ENCODE peak calls at places on chromosome 11, in four cellular contexts. Q is astrocyte of the spinal cord, S is adrenal gland, F is fibroblast of lung. B is an unnamed sample.

GRCh38 chr11:65547446-65548125 is 10.6 kb downstream of the LTBP3 start:
- DNase-seq in S (no peak), F (no peak), Q (no peak), B (no peak)

GRCh38 chr11:8344346-8344745 is 80.7 kb upstream of the LMO1 start:
- DNase-seq in Q (no peak), S (no peak), F (no peak), B (no peak)

GRCh38 chr11:47524200-47524874 is 28.6 kb downstream of the CELF1 start:
- DNase-seq in F (no peak), Q (peak), S (peak), B (peak)

GRCh38 chr11:62546937-62547625 is 475 bp upstream of the AHNAK start:
- DNase-seq in S (no peak), Q (peak), F (peak), B (no peak)

GRCh38 chr11:68976563-68976962 is 4.2 kb downstream of the MRGPRD start:
- DNase-seq in F (peak), Q (no peak), S (no peak), B (no peak)

GRCh38 chr11:37643968-37644367 is 1045.9 kb upstream of the RAG2 start:
- DNase-seq in F (no peak), S (no peak), Q (no peak), B (no peak)

GRCh38 chr11:115737875-115738274 is 233.7 kb upstream of the CADM1 start:
- DNase-seq in F (no peak), Q (no peak), S (no peak), B (no peak)

GRCh38 chr11:75797116-75797515 is 17.9 kb upstream of the UVRAG start:
- DNase-seq in Q (no peak), F (no peak), S (no peak), B (no peak)

GRCh38 chr11:94988748-94989147 is 15.2 kb downstream of the KDM4D start:
- DNase-seq in S (no peak), F (no peak), Q (no peak), B (no peak)

GRCh38 chr11:9953994-9954626 is 290.2 kb downstream of the SWAP70 start:
- DNase-seq in S (no peak), Q (no peak), F (peak), B (no peak)

GRCh38 chr11:106706355-106706754 is 311.9 kb downstream of the GUCY1A2 start:
- DNase-seq in F (peak), Q (peak), S (no peak), B (no peak)

GRCh38 chr11:107916671-107917241 is 11.5 kb upstream of the RAB39A start:
- DNase-seq in Q (no peak), F (peak), S (no peak), B (peak)

GRCh38 chr11:125070699-125071254 is 7.7 kb downstream of the SLC37A2 start:
- DNase-seq in S (peak), Q (peak), F (peak), B (peak)

GRCh38 chr11:5394091-5394490 is 10.5 kb downstream of the OR51M1 start:
- DNase-seq in Q (no peak), F (no peak), S (no peak), B (no peak)

GRCh38 chr11:128135451-128135850 is 451.9 kb downstream of the ETS1 start:
- DNase-seq in S (no peak), F (no peak), Q (peak), B (no peak)

GRCh38 chr11:23727821-23728220 is 769.0 kb upstream of the LUZP2 start:
- DNase-seq in F (peak), Q (peak), S (no peak), B (peak)

GRCh38 chr11:116691779-116692178 is 81.0 kb downstream of the BUD13 start:
- DNase-seq in S (peak), F (peak), Q (peak), B (peak)

GRCh38 chr11:17547051-17547577 is at the start of gene OTOG:
- DNase-seq in S (no peak), Q (no peak), F (no peak), B (no peak)

GRCh38 chr11:134036484-134037092 is 32.3 kb upstream of the JAM3 start:
- DNase-seq in S (no peak), Q (no peak), F (no peak), B (no peak)

GRCh38 chr11:111476961-111477360 is 35.2 kb downstream of the BTG4 start:
- DNase-seq in Q (no peak), S (no peak), F (peak), B (no peak)

GRCh38 chr11:28303477-28304191 is 195.4 kb downstream of the METTL15 start:
- DNase-seq in S (no peak), F (no peak), Q (peak), B (no peak)

GRCh38 chr11:8809185-8809584 is 101.8 kb upstream of the AKIP1 start:
- DNase-seq in F (no peak), Q (peak), S (no peak), B (no peak)

GRCh38 chr11:114586797-114587196 is 8.8 kb downstream of the NXPE4 start:
- DNase-seq in Q (no peak), S (no peak), F (no peak), B (no peak)
- TF ChIP-seq CTCF in Q (peak), S (no peak), F (peak), B (no peak)

GRCh38 chr11:45847908-45848316 is 637 bp downstream of the CRY2 start:
- DNase-seq in Q (peak), S (peak), F (peak), B (peak)
- TF ChIP-seq CTCF in Q (peak), S (no peak), F (no peak), B (peak)

GRCh38 chr11:67732045-67732787 is 57.8 kb upstream of the ALDH3B2 start:
- DNase-seq in Q (no peak), F (no peak), S (no peak), B (peak)
- TF ChIP-seq CTCF in Q (no peak), F (no peak), S (peak), B (peak)

GRCh38 chr11:129699711-129700304 is 115.8 kb upstream of the TMEM45B start:
- DNase-seq in S (no peak), F (no peak), Q (no peak), B (no peak)
- TF ChIP-seq CTCF in S (no peak), F (no peak), Q (peak), B (no peak)

GRCh38 chr11:64245797-64246623 is 733 bp downstream of the PPP1R14B start:
- DNase-seq in F (peak), Q (peak), S (peak), B (no peak)
- TF ChIP-seq CTCF in F (no peak), Q (no peak), S (no peak), B (no peak)

GRCh38 chr11:104254347-104254746 is 90.4 kb upstream of the PDGFD start:
- DNase-seq in S (peak), F (peak), Q (peak), B (peak)
- TF ChIP-seq CTCF in S (peak), F (no peak), Q (peak), B (peak)

DNA sequence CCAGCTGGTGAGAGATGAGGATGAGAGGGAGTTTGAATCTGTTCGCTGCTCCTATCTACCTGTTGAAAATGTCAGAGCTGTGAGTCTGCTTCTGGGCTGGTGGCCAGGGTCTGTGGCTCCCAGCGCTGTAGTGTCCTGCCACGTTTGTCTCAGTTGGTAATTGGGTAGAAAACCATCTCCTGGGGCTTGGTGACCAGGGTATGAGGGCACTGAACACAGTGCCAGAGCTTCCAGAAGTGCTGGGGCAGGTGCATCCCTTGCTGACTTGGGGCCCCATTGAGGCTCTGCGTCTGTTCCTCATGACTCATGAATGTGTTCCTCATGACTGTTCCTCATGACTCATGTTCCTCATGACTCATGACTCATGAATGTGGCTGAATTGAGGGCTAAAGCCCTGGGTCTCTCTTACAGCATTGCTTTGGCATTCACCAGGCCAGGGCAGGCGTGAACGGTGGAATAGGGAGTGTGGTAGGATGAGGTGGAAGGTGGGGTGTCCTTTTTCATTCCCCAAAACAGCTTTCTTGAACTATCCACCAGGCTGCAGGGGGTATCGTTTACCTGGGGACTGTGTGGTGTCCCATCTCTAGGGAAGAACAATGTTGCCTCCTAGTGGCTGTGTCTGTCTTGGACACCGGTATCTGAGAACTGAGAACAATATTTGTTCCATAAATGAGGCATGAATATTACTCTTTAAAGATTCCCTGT is 139.5 kb downstream of the COMMD9 start:
- DNase-seq in S (peak), Q (peak), F (peak), B (peak)
- TF ChIP-seq CTCF in S (peak), Q (peak), F (peak), B (peak)

DNA sequence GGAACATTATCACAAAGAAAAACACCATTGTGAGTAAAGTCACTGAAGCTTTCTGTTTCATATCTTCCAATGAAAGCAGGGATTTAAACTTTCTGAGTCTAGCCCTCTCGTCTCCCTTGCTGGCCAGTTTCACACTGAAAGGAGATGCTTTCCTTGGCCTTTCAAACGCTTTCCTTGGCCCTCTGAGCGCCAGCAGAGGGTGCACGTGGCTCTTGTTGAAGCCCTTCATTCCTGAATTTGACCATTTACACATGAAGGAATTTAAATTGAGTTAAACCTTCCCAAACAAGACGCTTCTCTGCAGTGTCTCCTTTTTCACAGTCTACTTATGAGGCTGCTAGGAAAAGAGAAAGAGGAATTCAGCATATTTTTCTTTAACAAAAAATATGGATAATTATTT is 21.5 kb downstream of the NNMT start:
- DNase-seq in S (no peak), F (peak), Q (peak), B (no peak)
- TF ChIP-seq CTCF in S (no peak), F (peak), Q (peak), B (no peak)

GRCh38 chr11:898160-898517 is 12.5 kb downstream of the CHID1 start:
- DNase-seq in S (no peak), Q (peak), F (peak), B (no peak)
- TF ChIP-seq CTCF in S (no peak), Q (peak), F (peak), B (peak)